ENCODE peak calls at places on chromosomes 16 and 17, in five cellular contexts. Y is stimulated activated CD8-positive, alpha-beta memory T cell treated with anti-CD3 and anti-CD28 coated beads, Interleukin-4, amount 100 ng/mL, for 1 hour; L is breast epithelium; W is fibroblast of the aortic adventitia; Q is choroid plexus epithelial cell. E is an unnamed sample.

GRCh38 chr16:11149011-11149616 is 106.9 kb downstream of the SOCS1 start:
- DNase-seq in L (no peak), W (no peak), Q (peak), Y (no peak), E (peak)

GRCh38 chr17:31802502-31802901 is 56.5 kb downstream of the COPRS start:
- DNase-seq in Y (no peak), L (no peak), Q (peak), W (no peak), E (no peak)

GRCh38 chr17:80817861-80818260 is 173.8 kb upstream of the CHMP6 start:
- DNase-seq in W (peak), L (no peak), Q (no peak), Y (no peak), E (peak)

GRCh38 chr17:7512824-7513540 is 28.8 kb downstream of the POLR2A start:
- DNase-seq in L (no peak), Y (no peak), Q (no peak), W (no peak), E (no peak)

GRCh38 chr17:80254396-80255241 is 6.0 kb upstream of the RNF213 start:
- DNase-seq in Q (peak), Y (no peak), L (no peak), W (peak), E (peak)

GRCh38 chr17:27456681-27457404 is 595 bp downstream of the KSR1 start:
- DNase-seq in W (no peak), L (no peak), Y (no peak), Q (no peak), E (no peak)

GRCh38 chr17:77256710-77257109 is 115.9 kb downstream of the SEC14L1 start:
- DNase-seq in L (no peak), Q (no peak), W (no peak), Y (no peak), E (no peak)

GRCh38 chr17:2709173-2709661 is 2.3 kb downstream of the CLUH start:
- DNase-seq in Q (no peak), Y (no peak), L (peak), W (peak), E (no peak)

GRCh38 chr16:3074860-3075545 is 9.6 kb downstream of the IL32 start:
- DNase-seq in Q (no peak), L (no peak), W (no peak), Y (no peak), E (no peak)

GRCh38 chr16:75379911-75380847 is 53.1 kb downstream of the CFDP1 start:
- DNase-seq in Q (peak), Y (no peak), W (no peak), L (no peak), E (no peak)

GRCh38 chr17:82892869-82893565 is 53.2 kb upstream of the ZNF750 start:
- DNase-seq in L (no peak), Y (peak), Q (peak), W (no peak), E (peak)

GRCh38 chr16:20763461-20764232 is at the start of gene ACSM3:
- DNase-seq in W (peak), L (no peak), Y (peak), Q (peak), E (peak)

GRCh38 chr16:23504453-23505179 is 5.7 kb downstream of the GGA2 start:
- DNase-seq in Y (peak), W (peak), Q (peak), L (no peak), E (peak)

GRCh38 chr16:2194166-2194834 is 2.1 kb downstream of the CASKIN1 start:
- DNase-seq in Q (peak), W (peak), Y (no peak), L (no peak), E (peak)

GRCh38 chr17:64406321-64407200 is 15.9 kb upstream of the PECAM1 start:
- DNase-seq in Q (peak), W (no peak), Y (no peak), L (no peak), E (no peak)